ENCODE peak calls at places on chromosomes 13 and 19, in eight cellular contexts. U is astrocyte of the spinal cord, V is fibroblast of mammary gland, C is breast epithelium, Y is psoas muscle, D is esophagus muscularis mucosa, N is AG04450, E is endothelial cell of umbilical vein. K is an unnamed sample.

GRCh38 chr13:26749905-26750304 is 10.7 kb downstream of the GPR12 start:
- DNase-seq in Y (no peak), C (no peak), E (no peak), V (no peak), U (no peak), N (no peak), D (no peak), K (no peak)

GRCh38 chr13:80630685-80631121 is 289.8 kb upstream of the SPRY2 start:
- DNase-seq in D (no peak), Y (no peak), E (peak), U (peak), N (no peak), V (peak), C (no peak), K (no peak)

GRCh38 chr19:35265126-35265995 is 3.4 kb upstream of the USF2 start:
- DNase-seq in E (no peak), Y (peak), N (no peak), U (no peak), D (no peak), V (peak), C (peak), K (no peak)

GRCh38 chr13:103859952-103860351 is 793.7 kb upstream of the SLC10A2 start:
- DNase-seq in D (no peak), C (no peak), N (no peak), E (no peak), Y (no peak), V (no peak), U (no peak), K (no peak)

GRCh38 chr13:92514420-92515125 is 712.0 kb upstream of the GPC6 start:
- DNase-seq in U (no peak), D (no peak), Y (no peak), V (no peak), E (no peak), C (no peak), N (no peak), K (no peak)

GRCh38 chr13:44680746-44681355 is 104.7 kb upstream of the TSC22D1 start:
- DNase-seq in U (no peak), E (no peak), N (no peak), V (no peak), C (no peak), Y (no peak), D (no peak), K (no peak)

GRCh38 chr19:10292206-10292788 is 2.5 kb downstream of the ICAM5 start:
- DNase-seq in E (peak), C (peak), N (no peak), D (no peak), V (peak), U (peak), Y (peak), K (no peak)

GRCh38 chr19:50516456-50516855 is 2.7 kb upstream of the ASPDH start:
- DNase-seq in C (no peak), E (no peak), Y (no peak), U (no peak), V (no peak), D (no peak), N (no peak), K (no peak)

GRCh38 chr19:1453525-1454371 is 3.8 kb downstream of the APC2 start:
- DNase-seq in Y (peak), D (no peak), N (no peak), U (no peak), V (peak), C (no peak), E (no peak), K (no peak)

GRCh38 chr13:24891476-24892108 is 127.6 kb downstream of the RNF17 start:
- DNase-seq in V (no peak), C (no peak), U (no peak), D (peak), N (no peak), Y (no peak), E (no peak), K (no peak)

GRCh38 chr19:14561832-14562351 is 10.0 kb downstream of the NDUFB7 start:
- DNase-seq in V (peak), D (no peak), U (no peak), Y (peak), E (no peak), N (no peak), C (no peak), K (no peak)

GRCh38 chr13:96216543-96216942 is 126.6 kb downstream of the HS6ST3 start:
- DNase-seq in Y (no peak), C (no peak), V (no peak), E (no peak), U (no peak), N (no peak), D (no peak), K (no peak)

GRCh38 chr13:110576736-110577476 is 15.4 kb upstream of the RAB20 start:
- DNase-seq in E (no peak), C (no peak), D (no peak), V (no peak), N (no peak), U (no peak), Y (no peak), K (no peak)

GRCh38 chr13:23889598-23890224 is 511 bp upstream of the MIPEP start:
- DNase-seq in C (no peak), N (no peak), V (no peak), E (no peak), D (no peak), Y (no peak), U (no peak), K (no peak)

GRCh38 chr19:39321832-39322176 is 1.1 kb upstream of the LRFN1 start:
- DNase-seq in D (no peak), U (no peak), N (no peak), Y (no peak), C (no peak), E (no peak), V (no peak), K (no peak)

GRCh38 chr19:41929536-41930071 is 1.4 kb upstream of the ERFL start:
- DNase-seq in U (no peak), C (no peak), E (no peak), N (no peak), D (no peak), Y (no peak), V (no peak), K (no peak)

GRCh38 chr19:16899566-16900075 is 10.8 kb downstream of the F2RL3 start:
- DNase-seq in Y (peak), V (peak), C (no peak), U (peak), D (no peak), E (peak), N (no peak), K (no peak)

GRCh38 chr19:49104229-49104864 is 9.8 kb upstream of the LIN7B start:
- DNase-seq in N (no peak), U (no peak), V (no peak), C (no peak), D (no peak), E (no peak), Y (no peak), K (no peak)
- H3K4me3 ChIP-seq in N (no peak), U (no peak), V (no peak), C (no peak), D (no peak), E (no peak), Y (no peak), K (no peak)

GRCh38 chr19:7921955-7922840 is 2.1 kb downstream of the SNAPC2 start:
- DNase-seq in Y (peak), U (no peak), D (no peak), N (no peak), E (no peak), C (no peak), V (no peak), K (no peak)
- H3K4me3 ChIP-seq in Y (no peak), U (no peak), D (peak), N (no peak), E (no peak), C (peak), V (peak), K (no peak)

GRCh38 chr13:31947506-31947905 is 84.1 kb upstream of the FRY start:
- DNase-seq in Y (no peak), C (no peak), D (no peak), U (no peak), V (no peak), N (no peak), E (no peak), K (no peak)

GRCh38 chr13:31945202-31945978 is 86.2 kb upstream of the FRY start:
- DNase-seq in N (no peak), C (peak), U (peak), D (no peak), V (peak), E (no peak), Y (peak), K (peak)

GRCh38 chr13:31947105-31947504 is 84.5 kb upstream of the FRY start:
- DNase-seq in V (no peak), N (no peak), U (no peak), Y (no peak), C (no peak), E (no peak), D (no peak), K (no peak)

GRCh38 chr13:31944262-31945160 is 87.1 kb upstream of the FRY start:
- DNase-seq in Y (no peak), C (no peak), N (no peak), D (no peak), E (no peak), V (no peak), U (no peak), K (no peak)

DNA sequence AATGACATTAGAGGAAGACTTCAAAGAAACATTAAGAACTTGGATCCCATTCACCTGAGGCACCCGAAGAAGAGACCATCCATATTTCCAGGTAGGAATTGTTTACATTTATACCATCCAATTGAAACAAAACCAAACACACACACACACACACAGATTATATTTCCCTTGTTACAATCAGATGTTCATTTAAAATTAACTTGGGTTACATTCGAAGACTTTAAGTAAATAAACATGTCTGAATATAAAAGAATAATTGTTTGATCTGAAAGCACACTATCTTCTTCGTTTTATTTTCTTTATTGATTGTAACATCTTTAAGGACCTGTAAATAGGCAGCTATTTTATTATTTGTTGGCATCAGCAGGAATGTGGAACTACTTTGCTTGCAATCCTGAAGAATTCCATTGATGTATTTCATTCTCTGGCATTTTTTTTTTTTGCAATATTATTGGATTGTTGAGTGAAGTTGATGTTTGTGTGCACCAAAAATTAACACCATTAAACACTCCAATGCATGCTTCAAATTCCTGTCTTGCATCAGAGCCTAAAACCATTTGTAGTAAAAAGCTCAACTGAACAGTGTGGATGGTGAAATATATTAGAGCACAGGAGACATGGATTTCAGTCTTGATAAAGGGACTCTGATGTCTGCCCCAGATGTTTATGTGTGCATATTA is 85.3 kb upstream of the FRY start:
- DNase-seq in V (no peak), N (no peak), Y (no peak), D (no peak), E (no peak), C (no peak), U (no peak), K (no peak)
- H3K4me3 ChIP-seq in V (no peak), N (peak), Y (peak), D (no peak), E (no peak), C (peak), U (no peak), K (peak)

GRCh38 chr19:29528350-29528945 is 2.7 kb downstream of the VSTM2B start:
- DNase-seq in Y (peak), E (peak), C (no peak), V (peak), N (peak), U (peak), D (no peak), K (peak)
- H3K4me3 ChIP-seq in Y (peak), E (no peak), C (peak), V (no peak), N (peak), U (no peak), D (peak), K (no peak)

GRCh38 chr13:98978280-98978679 is 416 bp upstream of the DOCK9 start:
- DNase-seq in N (peak), C (no peak), Y (no peak), D (no peak), U (peak), E (peak), V (peak), K (peak)
- H3K4me3 ChIP-seq in N (peak), C (peak), Y (peak), D (peak), U (peak), E (peak), V (peak), K (peak)

DNA sequence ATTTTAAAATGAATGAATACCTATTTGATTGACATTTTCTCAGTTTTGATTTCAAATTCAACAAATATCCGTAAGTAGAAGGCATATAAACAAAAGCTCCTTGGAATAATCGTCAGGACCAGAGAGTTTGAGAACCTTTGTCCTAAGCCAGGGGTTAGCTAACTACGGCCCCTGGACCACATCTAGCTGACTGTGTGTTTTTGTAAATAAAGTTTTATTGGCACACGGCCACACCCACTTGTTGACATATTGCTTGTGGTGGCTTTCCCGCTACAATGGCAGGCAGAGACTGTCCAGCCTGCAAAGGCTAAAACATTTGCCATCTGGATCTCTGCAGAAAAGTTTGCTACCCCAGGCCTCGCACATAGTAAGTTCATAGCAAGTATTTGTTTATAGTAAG is 83.4 kb downstream of the GNG7 start:
- DNase-seq in Y (no peak), C (no peak), V (no peak), N (no peak), D (no peak), U (no peak), E (no peak), K (no peak)
- H3K4me3 ChIP-seq in Y (no peak), C (no peak), V (no peak), N (no peak), D (no peak), U (no peak), E (no peak), K (no peak)

DNA sequence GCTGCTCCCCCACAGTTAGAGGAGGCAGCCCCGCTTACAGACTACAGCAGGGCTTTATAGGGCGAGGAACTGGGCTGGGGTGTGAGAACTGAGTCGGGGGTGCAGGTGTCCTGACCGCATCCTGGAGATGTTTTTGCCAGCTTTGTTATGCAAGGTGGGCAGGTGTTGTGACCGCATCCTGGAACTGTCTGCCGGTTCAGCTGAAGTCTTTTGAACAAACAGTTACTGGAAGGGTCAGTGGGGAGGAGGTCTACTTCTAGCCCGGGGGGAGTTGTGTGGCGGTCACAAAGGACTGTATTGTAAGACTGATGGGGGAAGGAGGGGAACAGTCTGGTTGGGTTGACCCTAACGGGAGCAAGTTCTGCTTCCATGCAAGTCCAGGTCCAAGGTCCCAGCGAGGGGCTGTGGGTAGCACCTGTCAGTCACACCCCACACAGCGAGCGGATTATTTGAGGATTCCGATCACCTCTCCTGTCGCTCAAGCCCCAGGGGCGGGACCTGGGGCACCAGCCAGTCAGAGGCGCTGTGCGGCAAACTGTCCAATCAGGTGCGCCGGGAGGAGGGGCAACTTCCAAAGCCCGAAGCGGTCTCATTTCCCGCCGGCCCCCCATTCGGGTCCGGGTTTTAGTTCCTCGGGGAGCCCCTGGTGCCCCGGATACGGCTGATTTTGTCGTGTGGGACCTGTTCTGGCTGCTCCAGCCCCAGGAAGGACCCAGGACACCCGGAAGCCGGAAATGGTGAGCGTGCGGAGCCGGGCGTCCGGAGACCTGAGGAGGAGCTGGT is at the start of gene ZNF101:
- DNase-seq in C (peak), Y (peak), V (peak), U (peak), N (peak), E (peak), D (peak), K (peak)
- H3K4me3 ChIP-seq in C (peak), Y (peak), V (peak), U (peak), N (peak), E (peak), D (peak), K (peak)

GRCh38 chr19:29529646-29530548 is 4.1 kb downstream of the VSTM2B start:
- DNase-seq in V (no peak), U (no peak), Y (no peak), E (no peak), D (no peak), N (no peak), C (no peak), K (no peak)
- H3K4me3 ChIP-seq in V (no peak), U (no peak), Y (no peak), E (no peak), D (no peak), N (no peak), C (peak), K (no peak)

GRCh38 chr19:52494518-52494917 is 33.0 kb upstream of the ZNF808 start:
- DNase-seq in E (no peak), D (no peak), N (no peak), C (no peak), U (no peak), V (no peak), Y (no peak), K (no peak)

GRCh38 chr19:52492991-52493470 is 34.4 kb upstream of the ZNF808 start:
- DNase-seq in U (no peak), N (no peak), D (no peak), E (peak), C (no peak), V (no peak), Y (no peak), K (no peak)

GRCh38 chr19:52492201-52492960 is 35.1 kb upstream of the ZNF808 start:
- DNase-seq in V (no peak), N (no peak), D (no peak), U (no peak), E (no peak), Y (no peak), C (no peak), K (no peak)
- H3K4me3 ChIP-seq in V (no peak), N (no peak), D (peak), U (no peak), E (no peak), Y (peak), C (peak), K (no peak)